ENCODE peak calls at places on chromosomes 5 and 9, in nine cellular contexts. A is upper lobe of left lung, U is ovary, Y is sigmoid colon, G is esophagus squamous epithelium, C is transverse colon, K is tibial nerve, J is IMR-90, B is prostate gland. N is an unnamed sample.

GRCh38 chr9:29214162-29214520 is 1640.9 kb upstream of the C9orf72 start:
- DNase-seq in A (peak), U (no peak), Y (no peak), G (no peak), C (no peak), K (no peak), J (no peak), B (no peak), N (no peak)

GRCh38 chr9:98428452-98428851 is 173.0 kb upstream of the TBC1D2 start:
- DNase-seq in A (no peak), U (no peak), Y (no peak), G (no peak), C (no peak), K (no peak), J (no peak), B (no peak), N (no peak)

GRCh38 chr5:161406880-161407279 is 139.6 kb downstream of the GABRB2 start:
- DNase-seq in A (no peak), U (no peak), Y (no peak), G (no peak), C (no peak), K (no peak), J (no peak), B (no peak), N (no peak)

GRCh38 chr9:123418506-123418905 is 62.5 kb downstream of the CRB2 start:
- DNase-seq in A (no peak), U (peak), Y (peak), G (no peak), C (no peak), K (no peak), J (no peak), B (no peak), N (no peak)

GRCh38 chr5:6135977-6136376 is 242.4 kb downstream of the MED10 start:
- DNase-seq in A (no peak), U (no peak), Y (no peak), G (no peak), C (no peak), K (no peak), J (no peak), B (no peak), N (no peak)

GRCh38 chr9:38417003-38417965 is 7.0 kb downstream of the IGFBPL1 start:
- DNase-seq in A (no peak), U (no peak), Y (peak), G (no peak), C (peak), K (no peak), J (no peak), B (no peak), N (no peak)

GRCh38 chr5:170632266-170632984 is 128.6 kb downstream of the KCNIP1 start:
- DNase-seq in A (peak), U (no peak), Y (peak), G (no peak), C (no peak), K (no peak), J (no peak), B (no peak), N (no peak)

GRCh38 chr9:136295055-136295454 is 8.8 kb downstream of the CCDC187 start:
- DNase-seq in A (peak), U (no peak), Y (no peak), G (no peak), C (no peak), K (no peak), J (no peak), B (no peak), N (no peak)

GRCh38 chr9:13970018-13970417 is 343.9 kb downstream of the NFIB start:
- DNase-seq in A (no peak), U (no peak), Y (no peak), G (no peak), C (no peak), K (no peak), J (no peak), B (no peak), N (no peak)

GRCh38 chr5:145939532-145940065 is 3.2 kb downstream of the SH3RF2 start:
- DNase-seq in A (no peak), U (no peak), Y (no peak), G (no peak), C (no peak), K (no peak), J (no peak), B (no peak), N (no peak)

GRCh38 chr9:133683494-133684460 is 47.6 kb downstream of the DBH start:
- DNase-seq in A (peak), U (no peak), Y (no peak), G (no peak), C (no peak), K (no peak), J (peak), B (no peak), N (peak)

GRCh38 chr5:62780888-62781287 is 202.3 kb downstream of the LRRC70 start:
- DNase-seq in A (no peak), U (no peak), Y (no peak), G (no peak), C (no peak), K (no peak), J (no peak), B (no peak), N (no peak)

GRCh38 chr9:17315341-17315740 is 180.5 kb downstream of the CNTLN start:
- DNase-seq in A (no peak), U (no peak), Y (no peak), G (no peak), C (no peak), K (no peak), J (no peak), B (no peak), N (no peak)

GRCh38 chr9:116112236-116112635 is 41.4 kb upstream of the PAPPA start:
- DNase-seq in A (no peak), U (no peak), Y (no peak), G (no peak), C (no peak), K (no peak), J (peak), B (no peak), N (no peak)

GRCh38 chr9:85645909-85646627 is 95.7 kb downstream of the AGTPBP1 start:
- DNase-seq in A (no peak), U (no peak), Y (no peak), G (no peak), C (no peak), K (no peak), J (no peak), B (no peak), N (no peak)

GRCh38 chr5:112914584-112914983 is 7.4 kb downstream of the REEP5 start:
- DNase-seq in A (no peak), U (no peak), Y (no peak), G (no peak), C (no peak), K (no peak), J (peak), B (no peak), N (no peak)

GRCh38 chr5:102713682-102714231 is 41.3 kb upstream of the PAM start:
- DNase-seq in A (no peak), U (no peak), Y (no peak), G (no peak), C (no peak), K (no peak), J (no peak), B (no peak), N (no peak)

GRCh38 chr5:140023611-140024191 is 19.4 kb downstream of the NRG2 start:
- DNase-seq in A (no peak), U (no peak), Y (no peak), G (no peak), C (no peak), K (no peak), J (no peak), B (no peak), N (no peak)

GRCh38 chr9:119834064-119834620 is 464.9 kb upstream of the BRINP1 start:
- DNase-seq in A (no peak), U (no peak), Y (no peak), G (no peak), C (no peak), K (no peak), J (no peak), B (peak), N (no peak)

GRCh38 chr5:72271696-72272095 is 48.3 kb downstream of the MRPS27 start:
- DNase-seq in A (no peak), U (no peak), Y (no peak), G (no peak), C (no peak), K (no peak), J (no peak), B (no peak), N (no peak)

GRCh38 chr9:133874061-133874638 is 118.0 kb downstream of the VAV2 start:
- DNase-seq in A (no peak), U (no peak), Y (no peak), G (no peak), C (no peak), K (no peak), J (peak), B (peak), N (no peak)

GRCh38 chr5:16135506-16135905 is 44.1 kb downstream of the MARCHF11 start:
- DNase-seq in A (no peak), U (no peak), Y (no peak), G (no peak), C (no peak), K (no peak), J (no peak), B (no peak), N (no peak)

GRCh38 chr9:91682806-91683205 is 259.2 kb upstream of the NFIL3 start:
- DNase-seq in A (no peak), U (no peak), Y (no peak), G (no peak), C (no peak), K (no peak), J (peak), B (no peak), N (no peak)

GRCh38 chr9:88583901-88584596 is 49.1 kb downstream of the NXNL2 start:
- DNase-seq in A (no peak), U (no peak), Y (no peak), G (no peak), C (no peak), K (no peak), J (peak), B (no peak), N (no peak)

GRCh38 chr9:9563817-9564216 is 1049.0 kb downstream of the PTPRD start:
- DNase-seq in A (no peak), U (no peak), Y (no peak), G (no peak), C (no peak), K (no peak), J (no peak), B (no peak), N (no peak)

GRCh38 chr9:110050925-110051355 is 157.0 kb downstream of the C9orf152 start:
- DNase-seq in A (no peak), U (no peak), Y (peak), G (no peak), C (no peak), K (peak), J (peak), B (no peak), N (no peak)

DNA sequence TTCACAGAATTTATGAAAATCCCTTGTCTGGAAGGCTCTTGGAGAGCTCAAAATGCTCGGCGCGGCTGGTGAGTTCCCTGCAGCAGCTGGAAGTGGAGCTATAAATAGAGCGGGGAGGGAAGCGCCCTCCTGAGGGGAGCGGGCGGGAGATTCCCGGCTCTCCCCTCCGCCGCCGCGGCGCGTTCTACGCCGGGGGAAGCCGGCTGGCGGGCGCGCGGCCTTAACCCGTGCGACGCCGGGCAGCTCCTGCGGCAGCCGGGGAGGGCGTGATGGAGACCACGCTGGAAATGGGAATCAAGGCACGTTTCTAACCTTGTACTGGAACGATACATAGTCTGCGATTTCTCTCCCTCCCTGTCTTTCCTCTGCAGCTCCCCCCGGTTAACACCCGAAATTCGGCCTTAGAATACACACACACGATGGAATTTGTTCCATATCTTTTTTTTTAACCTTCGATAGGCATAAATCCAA is 306.5 kb upstream of the KCNN2 start:
- DNase-seq in A (peak), U (peak), Y (peak), G (no peak), C (peak), K (no peak), J (peak), B (peak), N (no peak)
- TF ChIP-seq POLR2A in A (no peak), U (no peak), Y (no peak), G (no peak), C (no peak), K (no peak), J (no peak), B (no peak), N (no peak)

GRCh38 chr9:129176786-129177442 is 1.1 kb downstream of the IER5L start:
- DNase-seq in A (peak), U (peak), Y (peak), G (no peak), C (no peak), K (no peak), J (peak), B (peak), N (no peak)

GRCh38 chr9:129177791-129178578 is at the start of gene IER5L:
- DNase-seq in A (peak), U (peak), Y (peak), G (peak), C (peak), K (peak), J (peak), B (peak), N (peak)

GRCh38 chr9:129178579-129178909 is 483 bp upstream of the IER5L start:
- DNase-seq in A (no peak), U (no peak), Y (no peak), G (no peak), C (no peak), K (no peak), J (no peak), B (no peak), N (no peak)

GRCh38 chr9:129177443-129177790 is 644 bp downstream of the IER5L start:
- DNase-seq in A (peak), U (no peak), Y (no peak), G (no peak), C (no peak), K (no peak), J (no peak), B (no peak), N (no peak)

DNA sequence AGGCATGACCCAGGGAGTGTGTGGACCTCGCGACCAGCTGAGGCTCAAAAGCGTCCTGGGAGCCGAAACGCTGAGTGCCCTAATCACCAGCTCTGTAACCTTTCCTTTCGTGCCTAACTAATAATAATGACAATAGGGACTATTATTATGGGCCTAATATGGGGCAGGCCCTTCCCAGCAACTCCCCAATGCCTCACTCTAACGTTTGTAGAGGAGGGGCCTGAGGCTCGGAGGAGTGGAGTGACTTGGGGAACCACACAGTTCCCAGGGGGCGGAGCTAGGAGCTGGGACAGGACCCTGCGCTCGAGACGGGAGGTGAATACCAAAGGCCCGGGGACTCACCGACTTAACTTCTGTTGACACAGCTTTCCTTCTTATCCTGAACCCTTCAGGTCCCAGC is 922 bp upstream of the IER5L start:
- DNase-seq in A (no peak), U (no peak), Y (no peak), G (no peak), C (no peak), K (no peak), J (no peak), B (no peak), N (no peak)
- H3K27ac ChIP-seq in A (no peak), U (no peak), Y (no peak), G (no peak), C (no peak), K (no peak), J (no peak), B (no peak), N (peak)

DNA sequence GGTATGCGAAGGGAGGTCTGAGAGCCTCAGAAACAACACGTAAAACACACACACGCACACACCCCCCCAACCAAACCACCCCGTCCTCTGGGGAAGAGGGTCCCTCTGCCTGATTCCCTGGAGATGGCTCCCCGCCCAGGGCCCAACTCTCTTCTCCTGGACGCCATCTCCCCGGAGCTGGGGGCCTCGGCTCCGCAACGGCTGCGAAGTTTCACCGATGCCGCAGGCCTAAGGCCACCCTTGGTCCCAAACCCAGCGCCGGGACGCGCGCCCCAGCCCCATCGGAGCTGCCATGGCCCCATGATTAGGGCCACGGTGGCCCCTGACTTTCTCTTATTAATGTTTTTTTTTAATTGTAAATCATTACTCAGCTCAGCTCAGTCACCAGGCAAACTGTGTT is 181.4 kb upstream of the TBCA start:
- DNase-seq in A (peak), U (no peak), Y (no peak), G (no peak), C (no peak), K (no peak), J (no peak), B (no peak), N (no peak)
- H3K4me3 ChIP-seq in A (no peak), U (no peak), Y (no peak), G (no peak), C (no peak), K (no peak), J (no peak), B (no peak), N (no peak)

GRCh38 chr9:112750767-112751058 is 153 bp downstream of the SNX30 start:
- DNase-seq in A (no peak), U (no peak), Y (no peak), G (no peak), C (no peak), K (no peak), J (no peak), B (peak), N (no peak)
- TF ChIP-seq POLR2A in A (no peak), U (no peak), Y (no peak), G (no peak), C (no peak), K (no peak), J (peak), B (no peak), N (peak)

GRCh38 chr9:34252670-34253459 is 74.0 kb downstream of the UBAP1 start:
- DNase-seq in A (no peak), U (peak), Y (peak), G (no peak), C (no peak), K (peak), J (peak), B (peak), N (peak)
- H3K27ac ChIP-seq in A (peak), U (peak), Y (peak), G (peak), C (peak), K (peak), J (no peak), B (peak), N (no peak)

DNA sequence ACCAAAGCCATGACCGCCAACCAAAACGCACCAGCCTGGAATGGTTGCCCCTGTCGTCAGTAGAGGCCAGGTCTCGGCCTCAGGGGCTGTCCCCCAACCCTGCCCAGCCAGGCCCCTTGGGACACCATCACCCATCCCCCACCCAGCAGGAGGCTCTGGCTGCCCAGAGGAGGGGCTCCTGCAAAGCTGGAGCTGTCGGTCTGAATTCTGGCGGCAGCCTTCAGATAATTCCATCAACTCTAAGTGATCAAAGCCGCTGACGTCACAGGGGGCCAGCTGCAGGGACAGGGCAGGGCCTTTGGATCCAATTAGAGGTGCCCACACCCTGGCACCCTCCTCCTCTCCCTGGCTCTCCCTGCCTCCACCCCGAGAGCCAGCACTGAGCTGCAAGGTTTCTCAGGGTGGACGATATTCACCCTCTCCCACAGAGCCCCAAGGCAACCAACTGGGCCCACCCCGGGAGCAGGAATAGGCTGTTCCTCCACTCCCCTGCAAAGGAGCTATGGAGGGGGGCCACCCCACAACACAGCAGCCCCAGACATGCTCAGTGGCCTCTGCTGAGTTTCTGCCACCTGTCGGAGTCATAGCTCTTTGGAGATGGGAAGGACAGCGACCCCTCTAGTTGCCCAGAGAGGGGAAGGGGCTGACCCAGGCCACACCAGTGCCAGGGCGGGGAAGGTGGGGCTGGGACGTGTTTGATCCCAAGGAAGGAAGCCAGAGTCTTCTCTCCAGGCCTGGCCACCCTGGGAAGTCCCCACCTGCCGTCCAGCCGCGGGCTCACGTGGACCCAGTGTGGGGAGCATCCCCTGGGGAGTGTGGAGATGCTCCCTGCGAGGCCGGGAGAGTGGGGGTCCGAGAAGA is 78.4 kb downstream of the NTNG2 start:
- DNase-seq in A (no peak), U (peak), Y (no peak), G (no peak), C (no peak), K (no peak), J (no peak), B (no peak), N (peak)
- H3K4me3 ChIP-seq in A (no peak), U (peak), Y (peak), G (peak), C (peak), K (peak), J (peak), B (peak), N (peak)

GRCh38 chr5:87268126-87268969 is 665 bp downstream of the RASA1 start:
- DNase-seq in A (peak), U (peak), Y (peak), G (no peak), C (peak), K (peak), J (peak), B (peak), N (peak)

GRCh38 chr5:87266914-87267573 is 639 bp upstream of the RASA1 start:
- DNase-seq in A (no peak), U (no peak), Y (no peak), G (no peak), C (no peak), K (no peak), J (no peak), B (no peak), N (no peak)

GRCh38 chr5:87263498-87263897 is 4.2 kb upstream of the RASA1 start:
- DNase-seq in A (no peak), U (no peak), Y (no peak), G (no peak), C (no peak), K (no peak), J (no peak), B (no peak), N (no peak)

GRCh38 chr5:87268970-87269377 is 1.3 kb downstream of the RASA1 start:
- DNase-seq in A (no peak), U (no peak), Y (no peak), G (no peak), C (no peak), K (no peak), J (no peak), B (no peak), N (no peak)

DNA sequence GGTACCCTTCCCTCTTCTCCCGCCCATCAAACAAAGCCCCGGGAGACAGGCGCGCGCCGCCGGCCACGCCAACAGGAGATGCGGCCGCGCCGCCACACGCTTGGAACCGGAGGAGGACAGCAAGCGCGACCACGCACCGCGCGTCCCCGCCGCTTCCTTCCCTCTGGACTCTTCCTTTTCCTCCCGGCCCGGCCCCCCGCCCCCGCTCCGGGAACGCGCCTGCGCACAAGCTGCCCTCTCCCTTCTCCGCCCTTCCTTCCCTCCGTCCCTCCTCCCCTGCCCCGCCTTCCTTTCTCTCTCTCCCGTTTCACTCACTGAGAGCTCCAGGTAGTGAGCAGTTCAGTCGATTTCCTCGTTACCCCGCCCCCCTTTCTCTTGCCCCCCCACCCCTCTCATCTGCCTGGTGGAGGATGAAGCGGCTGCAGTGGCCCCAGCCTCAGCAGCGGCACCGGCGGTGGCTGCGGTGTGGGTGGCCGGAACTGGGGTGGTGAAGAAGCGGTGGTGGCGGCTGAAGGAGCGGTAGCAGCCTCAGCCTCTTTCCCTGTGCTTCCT is at the start of gene RASA1:
- DNase-seq in A (peak), U (peak), Y (peak), G (peak), C (peak), K (peak), J (peak), B (peak), N (peak)
- TF ChIP-seq POLR2A in A (peak), U (peak), Y (peak), G (no peak), C (peak), K (peak), J (peak), B (peak), N (peak)

N was measured in Peyer's patch.